ENCODE peak calls at places on chromosomes 2 and 18, in five cellular contexts. Y is body of pancreas, G is WTC11, P is omental fat pad, D is iris pigment epithelial cell. T is an unnamed sample.

GRCh38 chr2:45765847-45766254 is 114.4 kb downstream of the PRKCE start:
- DNase-seq in D (no peak), G (no peak), Y (peak), P (no peak), T (no peak)

GRCh38 chr2:136118819-136119716 is 1.1 kb upstream of the CXCR4 start:
- DNase-seq in D (no peak), Y (no peak), P (no peak), G (peak), T (peak)

GRCh38 chr2:26945991-26946750 is 24.3 kb upstream of the MAPRE3 start:
- DNase-seq in G (no peak), D (no peak), P (no peak), Y (no peak), T (no peak)

GRCh38 chr2:64283641-64284371 is 139.6 kb upstream of the PELI1 start:
- DNase-seq in G (no peak), Y (no peak), D (peak), P (no peak), T (no peak)

GRCh38 chr2:69724540-69725159 is 17.3 kb upstream of the ANXA4 start:
- DNase-seq in G (peak), D (peak), Y (peak), P (peak), T (peak)

GRCh38 chr18:40911582-40912254 is 1043.3 kb upstream of the PIK3C3 start:
- DNase-seq in G (no peak), Y (no peak), P (no peak), D (peak), T (no peak)

GRCh38 chr18:70310560-70311320 is 21.9 kb downstream of the SOCS6 start:
- DNase-seq in D (no peak), P (no peak), Y (no peak), G (no peak), T (no peak)

GRCh38 chr2:109064660-109065306 is 64.2 kb upstream of the SH3RF3 start:
- DNase-seq in G (no peak), D (no peak), Y (no peak), P (no peak), T (no peak)

GRCh38 chr2:173502296-173502695 is 147.6 kb downstream of the CDCA7 start:
- DNase-seq in D (no peak), P (no peak), G (no peak), Y (no peak), T (no peak)

GRCh38 chr2:237702439-237703397 is 75.3 kb downstream of the LRRFIP1 start:
- DNase-seq in G (peak), D (peak), Y (no peak), P (no peak), T (peak)

GRCh38 chr18:59909289-59910036 is 9.7 kb downstream of the PMAIP1 start:
- DNase-seq in Y (no peak), P (no peak), D (peak), G (no peak), T (no peak)

GRCh38 chr2:57376985-57377384 is 669.6 kb upstream of the VRK2 start:
- DNase-seq in G (no peak), P (no peak), D (peak), Y (no peak), T (no peak)

GRCh38 chr2:234764378-234764777 is 187.4 kb upstream of the SH3BP4 start:
- DNase-seq in D (no peak), Y (no peak), G (no peak), P (no peak), T (no peak)

GRCh38 chr2:105257981-105258380 is 16.4 kb downstream of the GPR45 start:
- DNase-seq in G (no peak), P (no peak), Y (no peak), D (peak), T (no peak)

GRCh38 chr2:53593891-53594585 is 173.6 kb upstream of the CHAC2 start:
- DNase-seq in G (no peak), P (no peak), D (peak), Y (no peak), T (no peak)

GRCh38 chr2:59389240-59389639 is 1148.1 kb upstream of the FANCL start:
- DNase-seq in Y (peak), P (no peak), D (peak), G (no peak), T (no peak)

GRCh38 chr2:227222292-227222691 is 57.9 kb downstream of the COL4A3 start:
- DNase-seq in Y (no peak), D (peak), G (no peak), P (no peak), T (no peak)

GRCh38 chr2:219404954-219405353 is 13.2 kb upstream of the DES start:
- DNase-seq in G (peak), Y (no peak), P (no peak), D (no peak), T (peak)

T was measured in ELF-1.